ENCODE peak calls at places on chromosome 16, in eight cellular contexts. Q, D, S, R, I, K, J and C are unnamed samples.
A peak's percentile ranks its signal among the peaks of the same experiment; 100 is the strongest.

GRCh38 chr16:12906271-12906670 is 4.9 kb downstream of the SHISA9 start:
- DNase-seq in Q (no peak), D (no peak), S (no peak), R (no peak), I (no peak), K (no peak), J (no peak), C (no peak)

GRCh38 chr16:3152022-3152272 is 17.1 kb downstream of the ZNF213 start:
- DNase-seq in Q (no peak), D (no peak), S (no peak), R (no peak), I (no peak), K (no peak), J (no peak), C (peak; percentile 38)

GRCh38 chr16:81754810-81755209 is 24.3 kb upstream of the PLCG2 start:
- DNase-seq in Q (no peak), D (no peak), S (no peak), R (no peak), I (no peak), K (no peak), J (no peak), C (no peak)

GRCh38 chr16:86134802-86135461 is 236.0 kb downstream of the IRF8 start:
- DNase-seq in Q (no peak), D (no peak), S (no peak), R (no peak), I (no peak), K (no peak), J (no peak), C (no peak)

GRCh38 chr16:85296859-85297698 is 184.8 kb upstream of the CIBAR2 start:
- DNase-seq in Q (peak; percentile 40), D (peak; percentile 35), S (peak; percentile 30), R (no peak), I (peak; percentile 64), K (peak; percentile 75), J (peak; percentile 46), C (peak; percentile 78)

GRCh38 chr16:86910146-86910805 is 331.9 kb downstream of the FOXL1 start:
- DNase-seq in Q (peak; percentile 52), D (no peak), S (no peak), R (no peak), I (no peak), K (no peak), J (no peak), C (no peak)

GRCh38 chr16:30041841-30042240 is 10.8 kb upstream of the TLCD3B start:
- DNase-seq in Q (no peak), D (no peak), S (peak; percentile 10), R (no peak), I (no peak), K (no peak), J (peak; percentile 64), C (no peak)

GRCh38 chr16:1047123-1047522 is 25.4 kb upstream of the SSTR5 start:
- DNase-seq in Q (no peak), D (no peak), S (no peak), R (no peak), I (no peak), K (no peak), J (no peak), C (no peak)

GRCh38 chr16:22786691-22787090 is 27.3 kb upstream of the HS3ST2 start:
- DNase-seq in Q (no peak), D (no peak), S (no peak), R (no peak), I (no peak), K (no peak), J (no peak), C (no peak)

GRCh38 chr16:59605706-59606105 is 871.6 kb upstream of the GOT2 start:
- DNase-seq in Q (no peak), D (no peak), S (no peak), R (no peak), I (no peak), K (no peak), J (no peak), C (no peak)

GRCh38 chr16:85935957-85936760 is 37.2 kb downstream of the IRF8 start:
- DNase-seq in Q (no peak), D (peak; percentile 52), S (no peak), R (peak; percentile 34), I (no peak), K (peak; percentile 82), J (no peak), C (peak; percentile 82)

GRCh38 chr16:69796285-69797118 is 34.4 kb downstream of the WWP2 start:
- DNase-seq in Q (peak; percentile 52), D (peak; percentile 12), S (peak; percentile 5), R (no peak), I (peak; percentile 70), K (peak; percentile 58), J (peak; percentile 85), C (peak; percentile 62)

GRCh38 chr16:53087101-53087500 is 32.3 kb downstream of the CHD9 start:
- DNase-seq in Q (no peak), D (no peak), S (peak; percentile 23), R (no peak), I (no peak), K (no peak), J (no peak), C (no peak)

GRCh38 chr16:77844801-77845200 is 56.4 kb downstream of the VAT1L start:
- DNase-seq in Q (no peak), D (no peak), S (no peak), R (no peak), I (no peak), K (no peak), J (no peak), C (no peak)

GRCh38 chr16:29254676-29255495 is 151.6 kb downstream of the NPIPB11 start:
- DNase-seq in Q (no peak), D (no peak), S (no peak), R (no peak), I (no peak), K (no peak), J (no peak), C (no peak)

GRCh38 chr16:2149630-2150417 is 1.4 kb downstream of the RAB26 start:
- DNase-seq in Q (peak; percentile 37), D (no peak), S (no peak), R (no peak), I (no peak), K (no peak), J (peak; percentile 4), C (no peak)

GRCh38 chr16:27439273-27440018 is 37.5 kb downstream of the IL21R start:
- DNase-seq in Q (no peak), D (no peak), S (no peak), R (no peak), I (no peak), K (no peak), J (no peak), C (no peak)

GRCh38 chr16:87576191-87576590 is 26.1 kb upstream of the JPH3 start:
- DNase-seq in Q (no peak), D (no peak), S (no peak), R (no peak), I (no peak), K (no peak), J (no peak), C (no peak)

GRCh38 chr16:24748242-24748641 is 18.8 kb downstream of the TNRC6A start:
- DNase-seq in Q (peak; percentile 85), D (no peak), S (no peak), R (no peak), I (no peak), K (no peak), J (peak; percentile 80), C (no peak)

GRCh38 chr16:64253114-64253513 is 868.7 kb downstream of the CDH11 start:
- DNase-seq in Q (no peak), D (no peak), S (no peak), R (no peak), I (no peak), K (no peak), J (no peak), C (no peak)

GRCh38 chr16:88062341-88062861 is 111.2 kb downstream of the BANP start:
- DNase-seq in Q (no peak), D (no peak), S (no peak), R (no peak), I (no peak), K (no peak), J (no peak), C (no peak)

GRCh38 chr16:16095646-16096045 is 127.6 kb downstream of the ABCC6 start:
- DNase-seq in Q (no peak), D (no peak), S (no peak), R (no peak), I (no peak), K (no peak), J (no peak), C (no peak)

GRCh38 chr16:87525352-87525751 is 32.5 kb upstream of the ZCCHC14 start:
- DNase-seq in Q (no peak), D (no peak), S (no peak), R (no peak), I (no peak), K (no peak), J (no peak), C (no peak)

GRCh38 chr16:83744521-83744981 is 63.2 kb upstream of the HSBP1 start:
- DNase-seq in Q (peak; percentile 88), D (no peak), S (no peak), R (no peak), I (no peak), K (peak; percentile 49), J (peak; percentile 20), C (peak; percentile 36)

GRCh38 chr16:3830625-3831254 is 49.8 kb downstream of the CREBBP start:
- DNase-seq in Q (no peak), D (no peak), S (no peak), R (no peak), I (no peak), K (no peak), J (no peak), C (no peak)

GRCh38 chr16:72537684-72538083 is 365.7 kb upstream of the PMFBP1 start:
- DNase-seq in Q (peak; percentile 11), D (no peak), S (no peak), R (no peak), I (no peak), K (no peak), J (peak; percentile 48), C (no peak)

GRCh38 chr16:89344314-89344828 is 126.9 kb downstream of the ZNF778 start:
- DNase-seq in Q (no peak), D (no peak), S (no peak), R (no peak), I (no peak), K (no peak), J (no peak), C (no peak)

GRCh38 chr16:80260906-80261311 is 279.9 kb upstream of the DYNLRB2 start:
- DNase-seq in Q (no peak), D (no peak), S (no peak), R (no peak), I (no peak), K (no peak), J (peak; percentile 73), C (no peak)

GRCh38 chr16:22075776-22076175 is 16.6 kb upstream of the VWA3A start:
- DNase-seq in Q (no peak), D (no peak), S (no peak), R (no peak), I (no peak), K (no peak), J (no peak), C (no peak)

GRCh38 chr16:23391381-23392222 is 61.4 kb downstream of the COG7 start:
- DNase-seq in Q (no peak), D (no peak), S (no peak), R (no peak), I (no peak), K (no peak), J (no peak), C (no peak)